ENCODE peak calls at places on chromosomes 3 and 15, in five cellular contexts. J is occipital lobe; C is NCI-H446; Q is activated CD8-positive, alpha-beta T cell treated with anti-CD3 and anti-CD28 coated beads, Interleukin-2, amount 10 ng/mL, durations not matched to agents 7 days and 5 days; L is stimulated activated CD4-positive, alpha-beta T cell treated with anti-CD3 and anti-CD28 coated beads, Interleukin-15, amount 100 ng/mL, for 48 hours. P is an unnamed sample.

GRCh38 chr3:46435327-46435726 is 28.3 kb downstream of the CCRL2 start:
- DNase-seq in C (no peak), J (no peak), Q (no peak), L (no peak), P (no peak)

GRCh38 chr15:39794970-39795369 is 12.3 kb upstream of the FSIP1 start:
- DNase-seq in J (no peak), C (no peak), Q (no peak), L (no peak), P (no peak)

GRCh38 chr3:47961815-47962606 is 54.2 kb downstream of the MAP4 start:
- DNase-seq in J (no peak), C (no peak), L (no peak), Q (peak), P (peak)

GRCh38 chr3:59243476-59243875 is 193.7 kb upstream of the CFAP20DC start:
- DNase-seq in L (no peak), C (no peak), Q (no peak), J (no peak), P (no peak)

GRCh38 chr3:73558399-73559075 is 66.2 kb downstream of the PDZRN3 start:
- DNase-seq in Q (no peak), J (no peak), C (no peak), L (no peak), P (no peak)

GRCh38 chr3:44430466-44430865 is 47.0 kb downstream of the ZNF445 start:
- DNase-seq in C (no peak), Q (no peak), J (no peak), L (no peak), P (no peak)

GRCh38 chr3:129749692-129750091 is 143.2 kb upstream of the PLXND1 start:
- DNase-seq in C (no peak), L (no peak), Q (no peak), J (no peak), P (no peak)

GRCh38 chr15:72369964-72370363 is 5.8 kb downstream of the HEXA start:
- DNase-seq in Q (no peak), L (no peak), C (no peak), J (no peak), P (no peak)

GRCh38 chr3:111610612-111611054 is 15.5 kb upstream of the ZBED2 start:
- DNase-seq in Q (no peak), L (no peak), J (no peak), C (no peak), P (no peak)

GRCh38 chr3:120608506-120608905 is 12.4 kb downstream of the NDUFB4 start:
- DNase-seq in L (no peak), J (no peak), C (no peak), Q (no peak), P (no peak)

GRCh38 chr3:188918086-188918485 is 253.7 kb upstream of the TPRG1 start:
- DNase-seq in J (no peak), C (no peak), L (no peak), Q (no peak), P (no peak)

GRCh38 chr3:51675201-51675611 is 4.2 kb downstream of the TEX264 start:
- DNase-seq in Q (no peak), J (no peak), C (no peak), L (no peak), P (no peak)

GRCh38 chr3:39013921-39014509 is 37.7 kb downstream of the SCN11A start:
- DNase-seq in L (no peak), Q (no peak), J (no peak), C (no peak), P (no peak)

GRCh38 chr3:167780214-167780613 is 44.7 kb downstream of the SERPINI1 start:
- DNase-seq in Q (no peak), J (no peak), C (no peak), L (no peak), P (no peak)

GRCh38 chr3:38140326-38141172 is 2.1 kb downstream of the MYD88 start:
- DNase-seq in J (no peak), L (no peak), Q (no peak), C (no peak), P (no peak)

GRCh38 chr3:58005662-58006061 is 2.6 kb upstream of the FLNB start:
- DNase-seq in C (no peak), Q (no peak), J (no peak), L (no peak), P (peak)

GRCh38 chr15:49036650-49037545 is 9.3 kb downstream of the SECISBP2L start:
- DNase-seq in Q (no peak), C (no peak), L (no peak), J (no peak), P (no peak)

GRCh38 chr3:142000341-142000870 is 124.0 kb downstream of the ATP1B3 start:
- DNase-seq in Q (no peak), C (no peak), J (no peak), L (no peak), P (no peak)

GRCh38 chr3:1798711-1799410 is 299.8 kb upstream of the CNTN4 start:
- DNase-seq in C (no peak), J (no peak), Q (no peak), L (no peak), P (no peak)

GRCh38 chr15:94287794-94288246 is 56.5 kb downstream of the MCTP2 start:
- DNase-seq in J (no peak), L (peak), Q (peak), C (no peak), P (no peak)

GRCh38 chr3:45776611-45777010 is 19.7 kb downstream of the SLC6A20 start:
- DNase-seq in J (no peak), L (no peak), C (no peak), Q (no peak), P (no peak)

GRCh38 chr3:66748175-66748876 is 247.5 kb upstream of the LRIG1 start:
- DNase-seq in Q (no peak), J (no peak), L (no peak), C (no peak), P (no peak)

GRCh38 chr3:50642382-50642781 is 25.4 kb downstream of the MAPKAPK3 start:
- DNase-seq in Q (no peak), J (no peak), L (no peak), C (no peak), P (no peak)

P was measured in BJ.